ENCODE peak calls at places on chromosomes 6 and 20, in nine cellular contexts. G is Peyer's patch, A is adrenal gland, N is psoas muscle, H is foreskin keratinocyte, P is endodermal cell, V is colonic mucosa, Q is heart left ventricle, U is fibroblast of lung. Y is an unnamed sample.

GRCh38 chr6:162532283-162533008 is 195.1 kb downstream of the PRKN start:
- DNase-seq in G (no peak), A (no peak), N (no peak), H (no peak), P (no peak), V (no peak), Q (no peak), U (no peak), Y (no peak)

GRCh38 chr20:51372176-51372803 is 170.2 kb downstream of the NFATC2 start:
- DNase-seq in G (peak), A (peak), N (peak), H (no peak), P (peak), V (peak), Q (peak), U (peak), Y (peak)

GRCh38 chr20:32231847-32232246 is 24.2 kb downstream of the POFUT1 start:
- DNase-seq in G (no peak), A (no peak), N (no peak), H (no peak), P (no peak), V (no peak), Q (no peak), U (no peak), Y (no peak)

GRCh38 chr6:140385686-140386085 is 1011.2 kb upstream of the CITED2 start:
- DNase-seq in G (no peak), A (no peak), N (no peak), H (no peak), P (no peak), V (no peak), Q (no peak), U (no peak), Y (no peak)

GRCh38 chr6:52815167-52816092 is 11.8 kb upstream of the GSTA1 start:
- DNase-seq in G (peak), A (peak), N (no peak), H (peak), P (peak), V (peak), Q (no peak), U (peak), Y (peak)

GRCh38 chr6:167761794-167762258 is 64.9 kb upstream of the AFDN start:
- DNase-seq in G (peak), A (no peak), N (no peak), H (no peak), P (peak), V (no peak), Q (no peak), U (no peak), Y (no peak)

GRCh38 chr20:36571564-36572504 is 1.6 kb upstream of the TGIF2 start:
- DNase-seq in G (no peak), A (no peak), N (no peak), H (no peak), P (peak), V (no peak), Q (no peak), U (no peak), Y (no peak)

GRCh38 chr6:4948781-4949450 is 54.9 kb downstream of the RPP40 start:
- DNase-seq in G (no peak), A (no peak), N (no peak), H (peak), P (no peak), V (no peak), Q (no peak), U (no peak), Y (no peak)

GRCh38 chr6:29451471-29452193 is 5.2 kb downstream of the OR11A1 start:
- DNase-seq in G (no peak), A (no peak), N (no peak), H (peak), P (no peak), V (no peak), Q (no peak), U (peak), Y (peak)

GRCh38 chr6:147022041-147022440 is 182.2 kb upstream of the STXBP5 start:
- DNase-seq in G (no peak), A (no peak), N (no peak), H (peak), P (no peak), V (no peak), Q (no peak), U (peak), Y (no peak)

GRCh38 chr6:85798934-85799490 is 156.3 kb upstream of the SYNCRIP start:
- DNase-seq in G (no peak), A (no peak), N (no peak), H (no peak), P (no peak), V (no peak), Q (no peak), U (no peak), Y (no peak)
- TF ChIP-seq CTCF in G (no peak), A (no peak), N (no peak), H (no peak), P (no peak), V (no peak), Q (no peak), U (no peak), Y (no peak)

GRCh38 chr20:11214281-11214680 is 540.5 kb upstream of the JAG1 start:
- DNase-seq in G (no peak), A (no peak), N (no peak), H (no peak), P (no peak), V (no peak), Q (no peak), U (no peak), Y (no peak)

GRCh38 chr20:11218035-11218680 is 544.4 kb upstream of the JAG1 start:
- DNase-seq in G (no peak), A (no peak), N (no peak), H (no peak), P (no peak), V (no peak), Q (no peak), U (no peak), Y (no peak)

GRCh38 chr20:11216451-11217314 is 542.9 kb upstream of the JAG1 start:
- DNase-seq in G (no peak), A (no peak), N (no peak), H (no peak), P (no peak), V (no peak), Q (no peak), U (peak), Y (no peak)

GRCh38 chr20:11219192-11219591 is 545.4 kb upstream of the JAG1 start:
- DNase-seq in G (no peak), A (no peak), N (no peak), H (no peak), P (no peak), V (no peak), Q (no peak), U (no peak), Y (no peak)

GRCh38 chr20:11217322-11217989 is 543.7 kb upstream of the JAG1 start:
- DNase-seq in G (no peak), A (no peak), N (no peak), H (no peak), P (no peak), V (peak), Q (no peak), U (peak), Y (no peak)
- H3K27ac ChIP-seq in G (peak), A (peak), N (no peak), H (no peak), P (no peak), V (no peak), Q (peak), U (no peak), Y (no peak)

GRCh38 chr20:62134735-62135231 is 8.4 kb downstream of the PSMA7 start:
- DNase-seq in G (no peak), A (peak), N (peak), H (no peak), P (no peak), V (no peak), Q (no peak), U (no peak), Y (no peak)
- TF ChIP-seq CTCF in G (no peak), A (no peak), N (no peak), H (no peak), P (no peak), V (no peak), Q (no peak), U (no peak), Y (no peak)

GRCh38 chr6:57173886-57174510 is 1.9 kb downstream of the BAG2 start:
- DNase-seq in G (no peak), A (no peak), N (no peak), H (peak), P (peak), V (no peak), Q (no peak), U (peak), Y (peak)

GRCh38 chr6:57172136-57173055 is at the start of gene BAG2:
- DNase-seq in G (peak), A (peak), N (peak), H (peak), P (peak), V (peak), Q (peak), U (peak), Y (peak)

GRCh38 chr6:57177545-57178225 is 5.6 kb downstream of the BAG2 start:
- DNase-seq in G (peak), A (no peak), N (peak), H (no peak), P (no peak), V (peak), Q (peak), U (no peak), Y (no peak)

GRCh38 chr6:57173056-57173885 is 1.1 kb downstream of the BAG2 start:
- DNase-seq in G (peak), A (peak), N (no peak), H (peak), P (peak), V (peak), Q (peak), U (peak), Y (peak)

DNA sequence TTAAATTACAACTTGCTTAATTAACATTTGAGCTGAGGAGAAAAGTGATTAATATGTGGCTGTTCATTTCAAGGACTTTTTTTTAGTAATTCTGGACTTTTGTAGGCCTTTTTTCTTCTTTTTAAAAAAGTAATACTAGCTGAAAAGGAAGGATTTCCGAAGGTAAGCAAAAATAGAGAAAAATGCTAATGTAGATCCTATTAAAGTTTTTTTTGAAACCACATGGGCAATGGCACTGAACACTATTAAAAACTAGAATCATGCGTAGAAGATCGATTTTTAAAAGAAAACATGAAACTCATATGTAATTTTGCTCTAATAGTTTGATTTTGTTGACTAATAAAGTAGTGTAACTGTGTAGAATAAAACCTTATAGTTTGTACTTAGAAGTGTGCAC is 2.4 kb downstream of the BAG2 start:
- DNase-seq in G (no peak), A (no peak), N (no peak), H (no peak), P (no peak), V (no peak), Q (no peak), U (no peak), Y (no peak)
- H3K27ac ChIP-seq in G (peak), A (no peak), N (peak), H (no peak), P (no peak), V (no peak), Q (no peak), U (peak), Y (no peak)

GRCh38 chr6:112180095-112180820 is 74.1 kb downstream of the LAMA4 start:
- DNase-seq in G (peak), A (peak), N (no peak), H (peak), P (peak), V (peak), Q (peak), U (peak), Y (peak)
- TF ChIP-seq CTCF in G (peak), A (peak), N (peak), H (peak), P (peak), V (peak), Q (peak), U (no peak), Y (peak)

GRCh38 chr6:110529355-110529754 is 52.9 kb upstream of the SLC22A16 start:
- DNase-seq in G (no peak), A (no peak), N (no peak), H (peak), P (no peak), V (no peak), Q (no peak), U (peak), Y (no peak)

GRCh38 chr6:110527516-110527915 is 51.1 kb upstream of the SLC22A16 start:
- DNase-seq in G (no peak), A (no peak), N (no peak), H (no peak), P (no peak), V (no peak), Q (no peak), U (no peak), Y (no peak)

GRCh38 chr6:110526731-110527130 is 50.3 kb upstream of the SLC22A16 start:
- DNase-seq in G (no peak), A (no peak), N (no peak), H (no peak), P (no peak), V (no peak), Q (no peak), U (no peak), Y (no peak)

GRCh38 chr6:110528930-110529325 is 52.5 kb upstream of the SLC22A16 start:
- DNase-seq in G (no peak), A (no peak), N (no peak), H (no peak), P (no peak), V (no peak), Q (no peak), U (no peak), Y (no peak)

DNA sequence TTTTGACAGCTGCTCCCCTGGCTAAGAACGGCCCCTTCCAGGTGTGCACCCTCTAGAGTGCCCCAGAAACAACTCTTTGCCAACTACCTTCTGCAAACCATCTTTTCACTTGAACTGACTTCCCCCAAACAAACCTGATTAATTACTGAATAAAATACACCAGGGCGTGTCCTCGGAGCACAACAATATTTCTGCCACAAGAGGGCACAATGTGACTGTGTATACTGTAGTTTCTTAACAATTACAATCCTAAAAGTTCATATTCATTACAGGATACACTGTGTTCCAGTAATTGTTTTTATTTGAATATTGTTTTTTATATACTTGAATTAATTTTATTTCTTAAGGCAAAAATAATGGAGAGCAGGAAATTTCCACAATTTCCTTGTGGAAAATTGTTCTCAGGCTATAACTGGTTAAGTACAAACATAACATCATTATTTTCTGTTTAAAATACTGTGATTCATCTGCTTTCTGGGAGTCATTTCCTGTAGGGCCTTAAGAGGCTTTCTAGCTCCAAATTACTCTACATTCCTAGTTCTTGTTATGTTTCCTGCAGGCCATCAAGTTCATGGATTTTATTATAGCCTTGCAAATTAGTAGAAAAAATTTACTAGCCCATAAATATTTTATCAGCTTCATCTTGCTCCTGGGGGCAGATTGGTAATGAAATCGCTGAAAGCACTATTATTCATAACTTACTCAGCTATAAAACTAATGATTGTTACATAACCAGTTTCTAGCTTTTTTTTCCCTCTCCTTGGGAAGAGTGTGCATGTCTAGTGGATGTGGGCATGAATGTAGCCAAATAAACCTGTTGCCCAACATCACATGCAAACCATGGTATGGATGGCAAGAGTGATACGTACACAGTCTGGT is 51.9 kb upstream of the SLC22A16 start:
- DNase-seq in G (peak), A (peak), N (no peak), H (peak), P (peak), V (peak), Q (peak), U (peak), Y (peak)
- H3K27ac ChIP-seq in G (no peak), A (peak), N (no peak), H (peak), P (no peak), V (no peak), Q (peak), U (peak), Y (peak)

GRCh38 chr20:49906615-49907154 is 8.6 kb downstream of the SPATA2 start:
- DNase-seq in G (no peak), A (no peak), N (no peak), H (no peak), P (no peak), V (no peak), Q (no peak), U (no peak), Y (no peak)

GRCh38 chr20:49907405-49908257 is 7.7 kb downstream of the SPATA2 start:
- DNase-seq in G (no peak), A (no peak), N (no peak), H (no peak), P (no peak), V (no peak), Q (no peak), U (no peak), Y (no peak)

GRCh38 chr20:49905415-49906091 is 9.8 kb downstream of the SPATA2 start:
- DNase-seq in G (no peak), A (no peak), N (no peak), H (no peak), P (no peak), V (no peak), Q (no peak), U (no peak), Y (no peak)

GRCh38 chr20:49904440-49905214 is 10.7 kb downstream of the SPATA2 start:
- DNase-seq in G (peak), A (no peak), N (no peak), H (no peak), P (no peak), V (no peak), Q (no peak), U (no peak), Y (no peak)

DNA sequence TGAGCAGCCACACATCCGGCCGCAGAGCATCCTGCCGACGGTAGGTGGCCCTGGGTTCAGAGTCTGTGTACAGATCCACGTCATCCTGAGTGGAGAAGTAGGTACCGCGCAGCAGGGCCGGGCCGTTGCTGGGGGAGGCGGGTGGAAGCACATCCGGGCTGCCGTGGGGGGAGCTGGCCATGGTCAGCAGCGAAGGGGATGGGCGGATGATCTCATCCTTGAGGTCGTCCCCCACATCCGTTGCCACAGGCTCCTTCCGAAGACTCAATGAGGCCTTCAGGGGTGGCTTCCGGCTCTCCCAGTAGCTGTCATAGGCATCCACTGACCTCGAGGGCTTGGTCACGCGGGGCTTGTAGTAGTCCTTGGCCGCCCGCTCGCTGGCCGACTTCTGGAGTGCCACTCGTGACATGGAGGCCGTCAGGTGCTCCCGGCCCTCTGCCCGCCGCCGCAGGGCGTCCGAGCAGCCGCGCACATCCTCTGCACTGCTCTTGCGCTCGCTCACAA is 9.2 kb downstream of the SPATA2 start:
- DNase-seq in G (no peak), A (peak), N (no peak), H (no peak), P (no peak), V (no peak), Q (peak), U (no peak), Y (no peak)
- TF ChIP-seq CTCF in G (no peak), A (no peak), N (no peak), H (no peak), P (no peak), V (no peak), Q (no peak), U (no peak), Y (no peak)

GRCh38 chr20:21808139-21808538 is 102.7 kb downstream of the PAX1 start:
- DNase-seq in G (no peak), A (no peak), N (no peak), H (no peak), P (no peak), V (no peak), Q (no peak), U (no peak), Y (no peak)

GRCh38 chr20:21808863-21809664 is 103.6 kb downstream of the PAX1 start:
- DNase-seq in G (peak), A (peak), N (peak), H (no peak), P (peak), V (peak), Q (peak), U (no peak), Y (peak)

GRCh38 chr20:21809961-21810523 is 104.6 kb downstream of the PAX1 start:
- DNase-seq in G (no peak), A (no peak), N (no peak), H (no peak), P (no peak), V (no peak), Q (no peak), U (no peak), Y (no peak)

GRCh38 chr20:21812384-21812783 is 106.9 kb downstream of the PAX1 start:
- DNase-seq in G (no peak), A (no peak), N (no peak), H (no peak), P (no peak), V (no peak), Q (no peak), U (no peak), Y (no peak)
- H3K27ac ChIP-seq in G (no peak), A (no peak), N (no peak), H (no peak), P (no peak), V (no peak), Q (no peak), U (no peak), Y (no peak)

DNA sequence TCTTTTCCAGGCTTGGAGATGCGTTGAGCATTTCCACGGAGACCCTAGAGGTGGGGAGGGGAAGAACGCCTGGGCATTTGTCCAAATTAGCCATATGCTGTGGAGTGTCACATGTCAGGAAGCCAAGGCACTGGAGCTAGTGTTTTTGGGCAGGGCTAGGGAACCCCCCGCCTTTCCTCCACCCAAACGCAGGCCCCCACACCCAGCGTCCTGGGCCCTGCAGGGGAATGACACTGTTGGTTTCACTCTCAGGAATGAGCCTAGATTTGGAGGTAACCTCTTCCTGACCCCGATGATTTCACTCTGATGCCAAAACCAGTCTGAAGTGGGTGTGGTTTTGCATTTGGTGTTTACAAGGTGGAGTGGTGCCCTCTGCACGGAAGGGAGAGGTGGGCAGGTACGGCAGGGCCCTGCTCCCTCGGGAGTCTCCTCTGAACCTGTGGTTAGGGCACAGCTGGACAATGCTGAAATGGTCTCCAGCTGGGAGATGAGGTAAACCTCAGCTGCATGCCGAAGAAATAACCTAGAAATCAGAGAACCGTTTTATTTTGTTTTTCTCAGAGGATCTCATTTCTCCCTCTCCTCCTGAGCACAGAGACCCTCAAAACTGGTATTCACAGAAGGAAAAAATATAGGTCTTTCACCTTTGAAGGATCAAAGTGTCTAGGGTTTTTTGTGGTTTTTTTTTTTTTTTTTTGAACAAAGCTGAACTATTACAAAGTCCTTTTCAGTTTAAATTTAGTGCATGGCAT is 29.6 kb downstream of the MTHFD1L start:
- DNase-seq in G (no peak), A (no peak), N (no peak), H (no peak), P (no peak), V (no peak), Q (peak), U (peak), Y (peak)
- TF ChIP-seq CTCF in G (no peak), A (no peak), N (no peak), H (no peak), P (peak), V (no peak), Q (no peak), U (peak), Y (no peak)